ENCODE peak calls at places on chromosomes 1 and 21, in nine cellular contexts. One of them, this sample, is unnamed. For H3K36me3, H3K4me1 and H3K27me3, the result is how much of the 10 kb centered on the place peaks cover.

GRCh38 chr1:12359734-12360133 is 129.9 kb downstream of the VPS13D start:
- DNase-seq in heart left ventricle: no peak
- DNase-seq in aorta: no peak
- DNase-seq in IMR-90: no peak
- DNase-seq in suprapubic skin: no peak
- DNase-seq in tibial nerve: no peak
- DNase-seq in heart right ventricle: no peak
- DNase-seq in left ventricle myocardium inferior: no peak
- DNase-seq in fibroblast of lung: no peak
- DNase-seq in this sample: no peak

GRCh38 chr1:116878804-116879477 is 30.8 kb upstream of the PTGFRN start:
- DNase-seq in heart right ventricle: peak
- DNase-seq in left ventricle myocardium inferior: peak
- DNase-seq in tibial nerve: no peak
- DNase-seq in fibroblast of lung: peak
- DNase-seq in aorta: peak
- DNase-seq in heart left ventricle: peak
- DNase-seq in IMR-90: peak
- DNase-seq in suprapubic skin: no peak
- DNase-seq in this sample: peak

GRCh38 chr1:246639732-246640131 is 73.5 kb downstream of the CNST start:
- DNase-seq in suprapubic skin: no peak
- DNase-seq in aorta: no peak
- DNase-seq in left ventricle myocardium inferior: peak
- DNase-seq in heart right ventricle: peak
- DNase-seq in IMR-90: no peak
- DNase-seq in tibial nerve: no peak
- DNase-seq in fibroblast of lung: no peak
- DNase-seq in heart left ventricle: no peak
- DNase-seq in this sample: no peak

GRCh38 chr1:200856716-200857352 is 15.9 kb upstream of the GPR25 start:
- DNase-seq in left ventricle myocardium inferior: no peak
- DNase-seq in heart right ventricle: no peak
- DNase-seq in fibroblast of lung: peak
- DNase-seq in heart left ventricle: no peak
- DNase-seq in suprapubic skin: no peak
- DNase-seq in aorta: no peak
- DNase-seq in IMR-90: peak
- DNase-seq in tibial nerve: no peak
- DNase-seq in this sample: peak

GRCh38 chr21:14384453-14384852 is 1.5 kb upstream of the HSPA13 start:
- DNase-seq in suprapubic skin: no peak
- DNase-seq in heart right ventricle: no peak
- DNase-seq in tibial nerve: no peak
- DNase-seq in left ventricle myocardium inferior: no peak
- DNase-seq in fibroblast of lung: no peak
- DNase-seq in IMR-90: no peak
- DNase-seq in heart left ventricle: no peak
- DNase-seq in aorta: no peak
- DNase-seq in this sample: no peak

GRCh38 chr1:188825471-188825870 is 1652.2 kb downstream of the BRINP3 start:
- DNase-seq in fibroblast of lung: no peak
- DNase-seq in IMR-90: peak
- DNase-seq in suprapubic skin: no peak
- DNase-seq in heart right ventricle: no peak
- DNase-seq in heart left ventricle: no peak
- DNase-seq in tibial nerve: no peak
- DNase-seq in aorta: no peak
- DNase-seq in left ventricle myocardium inferior: no peak
- DNase-seq in this sample: no peak

GRCh38 chr1:23548704-23549143 is 10.6 kb downstream of the ID3 start:
- DNase-seq in suprapubic skin: no peak
- DNase-seq in IMR-90: peak
- DNase-seq in heart left ventricle: no peak
- DNase-seq in tibial nerve: no peak
- DNase-seq in heart right ventricle: peak
- DNase-seq in aorta: peak
- DNase-seq in fibroblast of lung: no peak
- DNase-seq in left ventricle myocardium inferior: peak
- DNase-seq in this sample: no peak

GRCh38 chr21:34845521-34846213 is 176.9 kb downstream of the CLIC6 start:
- DNase-seq in heart right ventricle: no peak
- DNase-seq in suprapubic skin: peak
- DNase-seq in tibial nerve: no peak
- DNase-seq in IMR-90: peak
- DNase-seq in aorta: no peak
- DNase-seq in fibroblast of lung: peak
- DNase-seq in left ventricle myocardium inferior: no peak
- DNase-seq in heart left ventricle: no peak
- DNase-seq in this sample: peak

GRCh38 chr1:53929349-53929945 is 16.1 kb downstream of the IFT25 start:
- DNase-seq in fibroblast of lung: no peak
- DNase-seq in suprapubic skin: no peak
- DNase-seq in heart left ventricle: no peak
- DNase-seq in left ventricle myocardium inferior: no peak
- DNase-seq in tibial nerve: no peak
- DNase-seq in aorta: no peak
- DNase-seq in heart right ventricle: no peak
- DNase-seq in IMR-90: no peak
- DNase-seq in this sample: no peak

GRCh38 chr1:200042119-200042436 is 14.6 kb downstream of the NR5A2 start:
- DNase-seq in suprapubic skin: no peak
- DNase-seq in fibroblast of lung: no peak
- DNase-seq in aorta: no peak
- DNase-seq in heart right ventricle: no peak
- DNase-seq in left ventricle myocardium inferior: no peak
- DNase-seq in heart left ventricle: no peak
- DNase-seq in tibial nerve: no peak
- DNase-seq in IMR-90: no peak
- DNase-seq in this sample: no peak

DNA sequence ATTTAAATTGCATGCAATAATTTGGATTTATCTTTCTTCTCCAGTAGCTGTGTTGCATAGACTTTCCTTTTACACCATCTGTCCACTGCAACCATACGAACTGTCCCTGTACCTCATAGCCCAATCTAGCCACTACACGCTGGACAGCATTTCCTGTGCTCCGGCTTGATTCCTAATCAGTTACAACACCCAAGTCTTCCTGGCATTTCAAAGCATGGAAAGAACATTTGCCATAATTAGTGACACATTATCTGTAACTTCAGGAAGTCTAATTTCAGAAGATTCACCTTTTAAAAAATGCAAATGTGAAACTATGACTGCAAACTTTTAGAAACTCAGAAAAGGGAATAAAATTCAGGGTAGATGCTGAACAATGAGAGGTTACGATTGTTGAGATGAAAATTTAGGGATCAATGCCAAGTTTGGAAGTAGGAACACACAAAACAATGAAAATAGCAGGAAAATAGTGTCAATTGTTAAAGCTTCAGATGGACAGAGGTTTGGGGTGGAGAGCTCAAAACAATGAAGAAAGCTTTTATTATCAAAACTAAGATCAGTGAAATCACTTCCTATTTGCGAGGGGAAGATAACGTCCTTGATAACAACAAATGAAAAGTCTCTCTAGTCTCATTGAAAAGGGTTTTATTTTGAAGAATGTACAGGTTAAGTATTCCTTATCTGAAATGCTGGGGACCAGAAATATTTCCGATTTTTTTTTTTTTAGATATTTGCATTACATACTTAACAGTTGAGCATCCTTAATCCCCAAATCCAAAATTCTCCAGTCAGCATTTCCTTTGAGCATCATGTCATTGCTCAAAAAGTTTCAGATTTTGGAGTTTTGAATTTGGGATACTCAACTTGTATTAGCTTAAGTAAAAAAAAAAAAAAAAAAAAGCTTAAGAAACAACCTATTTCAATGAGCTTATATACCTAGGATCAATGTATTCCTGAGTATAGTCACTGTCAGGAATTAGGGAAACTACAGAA is 107.3 kb downstream of the FNBP1L start:
- DNase-seq in aorta: no peak
- DNase-seq in heart right ventricle: no peak
- DNase-seq in suprapubic skin: no peak
- DNase-seq in left ventricle myocardium inferior: no peak
- DNase-seq in IMR-90: no peak
- DNase-seq in heart left ventricle: no peak
- DNase-seq in fibroblast of lung: no peak
- DNase-seq in tibial nerve: no peak
- DNase-seq in this sample: no peak
- H3K36me3 ChIP-seq in aorta: under half
- H3K36me3 ChIP-seq in heart right ventricle: under half
- H3K36me3 ChIP-seq in suprapubic skin: under half
- H3K36me3 ChIP-seq in left ventricle myocardium inferior: under half
- H3K36me3 ChIP-seq in IMR-90: under half
- H3K36me3 ChIP-seq in heart left ventricle: under half
- H3K36me3 ChIP-seq in fibroblast of lung: under half
- H3K36me3 ChIP-seq in tibial nerve: under half
- H3K36me3 ChIP-seq in this sample: under half

GRCh38 chr21:45472445-45473365 is 67.7 kb downstream of the COL18A1 start:
- DNase-seq in left ventricle myocardium inferior: no peak
- DNase-seq in heart right ventricle: peak
- DNase-seq in tibial nerve: no peak
- DNase-seq in suprapubic skin: no peak
- DNase-seq in heart left ventricle: peak
- DNase-seq in fibroblast of lung: no peak
- DNase-seq in IMR-90: no peak
- DNase-seq in aorta: no peak
- DNase-seq in this sample: no peak
- H3K4me1 ChIP-seq in left ventricle myocardium inferior: under half
- H3K4me1 ChIP-seq in heart right ventricle: under half
- H3K4me1 ChIP-seq in tibial nerve: half or more
- H3K4me1 ChIP-seq in suprapubic skin: under half
- H3K4me1 ChIP-seq in heart left ventricle: under half
- H3K4me1 ChIP-seq in fibroblast of lung: under half
- H3K4me1 ChIP-seq in IMR-90: under half
- H3K4me1 ChIP-seq in aorta: under half
- H3K4me1 ChIP-seq in this sample: under half

GRCh38 chr1:212701910-212702309 is 2.3 kb upstream of the BATF3 start:
- DNase-seq in heart right ventricle: no peak
- DNase-seq in suprapubic skin: no peak
- DNase-seq in tibial nerve: no peak
- DNase-seq in IMR-90: no peak
- DNase-seq in heart left ventricle: no peak
- DNase-seq in fibroblast of lung: no peak
- DNase-seq in left ventricle myocardium inferior: no peak
- DNase-seq in aorta: no peak
- DNase-seq in this sample: no peak

GRCh38 chr1:212703991-212704564 is 4.4 kb upstream of the BATF3 start:
- DNase-seq in tibial nerve: no peak
- DNase-seq in left ventricle myocardium inferior: no peak
- DNase-seq in heart left ventricle: no peak
- DNase-seq in aorta: no peak
- DNase-seq in suprapubic skin: no peak
- DNase-seq in fibroblast of lung: no peak
- DNase-seq in IMR-90: no peak
- DNase-seq in heart right ventricle: no peak
- DNase-seq in this sample: no peak

GRCh38 chr1:212700892-212701819 is 1.5 kb upstream of the BATF3 start:
- DNase-seq in heart right ventricle: peak
- DNase-seq in heart left ventricle: peak
- DNase-seq in suprapubic skin: peak
- DNase-seq in fibroblast of lung: peak
- DNase-seq in tibial nerve: peak
- DNase-seq in left ventricle myocardium inferior: peak
- DNase-seq in IMR-90: peak
- DNase-seq in aorta: peak
- DNase-seq in this sample: peak

GRCh38 chr1:212700597-212700891 is 904 bp upstream of the BATF3 start:
- DNase-seq in heart right ventricle: no peak
- DNase-seq in suprapubic skin: no peak
- DNase-seq in heart left ventricle: no peak
- DNase-seq in left ventricle myocardium inferior: no peak
- DNase-seq in IMR-90: no peak
- DNase-seq in fibroblast of lung: no peak
- DNase-seq in tibial nerve: no peak
- DNase-seq in aorta: no peak
- DNase-seq in this sample: no peak

DNA sequence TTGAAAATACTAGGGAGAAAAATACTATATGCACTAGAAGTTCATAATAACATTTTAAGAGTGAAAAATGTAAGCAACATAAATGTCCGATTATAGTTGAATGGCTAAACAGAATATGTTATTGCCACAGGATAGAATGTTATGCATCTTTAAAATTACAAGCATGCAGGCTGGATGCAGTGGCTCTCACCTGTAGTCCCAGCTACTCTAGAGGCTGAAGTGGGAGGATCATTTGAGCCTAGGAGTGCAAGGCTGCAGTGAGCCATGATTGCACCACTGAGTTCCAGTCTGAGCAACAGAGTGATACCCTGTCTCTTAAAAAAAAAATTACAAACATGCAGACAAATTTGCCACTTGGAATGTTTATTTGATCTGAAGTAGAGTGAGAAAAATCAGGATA is 3.0 kb upstream of the BATF3 start:
- DNase-seq in IMR-90: no peak
- DNase-seq in fibroblast of lung: no peak
- DNase-seq in left ventricle myocardium inferior: no peak
- DNase-seq in heart right ventricle: no peak
- DNase-seq in aorta: no peak
- DNase-seq in tibial nerve: no peak
- DNase-seq in heart left ventricle: no peak
- DNase-seq in suprapubic skin: no peak
- DNase-seq in this sample: no peak
- H3K27me3 ChIP-seq in IMR-90: under half
- H3K27me3 ChIP-seq in fibroblast of lung: under half
- H3K27me3 ChIP-seq in left ventricle myocardium inferior: under half
- H3K27me3 ChIP-seq in heart right ventricle: under half
- H3K27me3 ChIP-seq in aorta: under half
- H3K27me3 ChIP-seq in tibial nerve: under half
- H3K27me3 ChIP-seq in heart left ventricle: under half
- H3K27me3 ChIP-seq in suprapubic skin: under half
- H3K27me3 ChIP-seq in this sample: under half

GRCh38 chr1:109269981-109270622 is 12.8 kb downstream of the PSRC1 start:
- DNase-seq in IMR-90: no peak
- DNase-seq in left ventricle myocardium inferior: no peak
- DNase-seq in heart left ventricle: no peak
- DNase-seq in heart right ventricle: no peak
- DNase-seq in aorta: no peak
- DNase-seq in suprapubic skin: peak
- DNase-seq in fibroblast of lung: no peak
- DNase-seq in tibial nerve: no peak
- DNase-seq in this sample: peak

GRCh38 chr1:109266965-109267364 is 16.0 kb downstream of the PSRC1 start:
- DNase-seq in tibial nerve: no peak
- DNase-seq in aorta: no peak
- DNase-seq in fibroblast of lung: peak
- DNase-seq in heart right ventricle: no peak
- DNase-seq in IMR-90: peak
- DNase-seq in heart left ventricle: no peak
- DNase-seq in suprapubic skin: no peak
- DNase-seq in left ventricle myocardium inferior: no peak
- DNase-seq in this sample: no peak

GRCh38 chr1:109267743-109268300 is 15.1 kb downstream of the PSRC1 start:
- DNase-seq in left ventricle myocardium inferior: no peak
- DNase-seq in suprapubic skin: no peak
- DNase-seq in IMR-90: no peak
- DNase-seq in tibial nerve: no peak
- DNase-seq in heart left ventricle: no peak
- DNase-seq in heart right ventricle: no peak
- DNase-seq in fibroblast of lung: no peak
- DNase-seq in aorta: no peak
- DNase-seq in this sample: no peak

GRCh38 chr1:109269212-109269980 is 13.5 kb downstream of the PSRC1 start:
- DNase-seq in left ventricle myocardium inferior: no peak
- DNase-seq in aorta: no peak
- DNase-seq in fibroblast of lung: no peak
- DNase-seq in heart right ventricle: no peak
- DNase-seq in suprapubic skin: peak
- DNase-seq in tibial nerve: no peak
- DNase-seq in heart left ventricle: no peak
- DNase-seq in IMR-90: no peak
- DNase-seq in this sample: peak

GRCh38 chr1:109268431-109269211 is 14.3 kb downstream of the PSRC1 start:
- DNase-seq in heart left ventricle: no peak
- DNase-seq in left ventricle myocardium inferior: no peak
- DNase-seq in IMR-90: no peak
- DNase-seq in tibial nerve: no peak
- DNase-seq in heart right ventricle: no peak
- DNase-seq in suprapubic skin: peak
- DNase-seq in aorta: no peak
- DNase-seq in fibroblast of lung: no peak
- DNase-seq in this sample: no peak
- H3K36me3 ChIP-seq in heart left ventricle: under half
- H3K36me3 ChIP-seq in left ventricle myocardium inferior: under half
- H3K36me3 ChIP-seq in IMR-90: under half
- H3K36me3 ChIP-seq in tibial nerve: under half
- H3K36me3 ChIP-seq in heart right ventricle: under half
- H3K36me3 ChIP-seq in suprapubic skin: half or more
- H3K36me3 ChIP-seq in aorta: under half
- H3K36me3 ChIP-seq in fibroblast of lung: under half
- H3K36me3 ChIP-seq in this sample: under half

This sample was measured in SJCRH30.